ENCODE peak calls at places on chromosomes 3 and 15, in four cellular contexts. D is K562, G is GM12878, O is HepG2. Q is an unnamed sample.
A peak's percentile ranks its signal among the peaks of the same experiment; 100 is the strongest.

GRCh38 chr3:110815008-110815583 is 256.5 kb upstream of the NECTIN3 start:
- DNase-seq in D (no peak), G (no peak), O (no peak), Q (peak; percentile 1)

GRCh38 chr3:177144922-177145321 is 52.4 kb downstream of the TBL1XR1 start:
- DNase-seq in D (no peak), G (peak; percentile 62), O (no peak), Q (no peak)

GRCh38 chr15:94177112-94177511 is 54.2 kb upstream of the MCTP2 start:
- DNase-seq in D (no peak), G (no peak), O (no peak), Q (peak; percentile 30)

GRCh38 chr3:41073190-41073589 is 126.1 kb upstream of the CTNNB1 start:
- DNase-seq in D (peak; percentile 15), G (no peak), O (no peak), Q (no peak)

GRCh38 chr15:74730619-74731316 is 5.4 kb upstream of the CYP1A1 start:
- DNase-seq in D (no peak), G (no peak), O (peak; percentile 84), Q (no peak)

GRCh38 chr3:195613468-195614069 is 29.8 kb upstream of the APOD start:
- DNase-seq in D (no peak), G (no peak), O (no peak), Q (no peak)

GRCh38 chr3:176734146-176734545 is 463.1 kb downstream of the TBL1XR1 start:
- DNase-seq in D (no peak), G (no peak), O (no peak), Q (no peak)

GRCh38 chr3:48157950-48158376 is 30.3 kb downstream of the CDC25A start:
- DNase-seq in D (peak; percentile 84), G (no peak), O (peak; percentile 47), Q (peak; percentile 52)

GRCh38 chr15:86162172-86162591 is 82.5 kb downstream of the AGBL1 start:
- DNase-seq in D (no peak), G (no peak), O (no peak), Q (no peak)

GRCh38 chr15:81155375-81156218 is 21.5 kb downstream of the CFAP161 start:
- DNase-seq in D (peak; percentile 37), G (no peak), O (peak; percentile 32), Q (peak; percentile 46)

GRCh38 chr3:194404365-194405140 is 5.5 kb upstream of the GP5 start:
- DNase-seq in D (no peak), G (no peak), O (peak; percentile 52), Q (no peak)
- TF ChIP-seq SIN3A in D (no peak), G (no peak), O (no peak), Q (no peak)

DNA sequence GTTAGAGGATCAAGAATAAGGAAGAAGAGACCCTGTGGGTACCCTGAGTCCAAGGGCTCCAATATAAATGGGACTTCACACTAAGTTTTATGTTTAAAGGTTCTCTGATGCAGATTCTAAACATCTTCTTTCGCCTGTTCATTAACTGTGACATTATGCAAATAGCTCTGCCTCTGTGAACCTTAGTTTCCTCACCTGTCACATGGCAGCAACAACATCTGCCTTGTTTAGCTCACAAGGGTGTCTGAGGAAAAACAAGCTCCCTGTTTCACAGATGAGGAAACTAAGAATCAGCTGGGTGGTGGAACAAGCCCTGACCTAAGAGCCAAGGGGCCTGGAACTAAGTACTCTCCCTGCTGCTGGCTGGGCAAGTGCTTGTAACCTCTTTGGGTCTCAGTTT is 40.8 kb downstream of the GOLGA6L1 start:
- DNase-seq in D (no peak), G (no peak), O (no peak), Q (no peak)
- TF ChIP-seq MXI1 in D (no peak), G (no peak), O (no peak), Q (no peak)

GRCh38 chr15:78055923-78056713 is 21.4 kb downstream of the TBC1D2B start:
- DNase-seq in D (no peak), G (no peak), O (peak; percentile 67), Q (no peak)
- TF ChIP-seq SIN3A in D (no peak), G (no peak), O (no peak), Q (no peak)

DNA sequence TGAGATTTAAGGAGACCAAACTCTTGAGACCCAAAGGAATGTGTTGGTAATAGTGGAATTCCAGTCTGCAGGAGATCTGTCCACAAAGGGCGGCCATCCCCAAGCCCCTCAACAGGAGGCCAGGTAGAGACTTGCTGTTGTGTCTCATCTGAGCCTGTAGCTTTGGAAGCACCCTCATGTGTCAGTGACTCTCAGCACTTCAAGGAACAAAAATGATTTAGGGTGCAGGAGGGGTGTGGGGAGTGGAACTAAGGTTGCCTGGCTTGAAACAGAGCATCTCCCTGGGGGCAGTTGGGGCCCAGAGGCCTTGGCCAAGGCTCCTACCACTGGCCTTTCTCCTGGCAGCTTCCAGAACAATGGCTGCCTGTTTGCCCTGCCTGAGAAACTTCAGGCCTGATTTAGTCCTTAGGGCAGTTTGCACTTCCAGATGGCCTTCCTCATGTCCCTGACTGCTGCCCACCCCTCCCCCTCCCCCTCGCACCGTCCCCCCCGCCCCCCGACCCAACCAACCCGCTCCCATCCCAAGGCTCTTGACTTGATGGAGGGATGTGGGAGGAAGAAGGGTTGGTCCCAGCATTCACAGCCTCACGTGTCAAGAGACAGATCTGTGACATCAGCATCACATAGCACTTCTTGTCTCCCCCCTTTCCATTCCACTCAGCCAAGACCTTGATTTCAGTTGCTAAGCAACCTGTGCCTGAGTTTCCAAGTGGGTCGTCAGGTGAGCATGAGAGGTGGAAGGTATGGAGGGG is 77.1 kb downstream of the CORO2B start:
- DNase-seq in D (no peak), G (no peak), O (no peak), Q (peak; percentile 44)
- TF ChIP-seq MXI1 in D (no peak), G (no peak), O (no peak), Q (no peak)

GRCh38 chr3:27826448-27826847 is 104.3 kb upstream of the EOMES start:
- DNase-seq in D (no peak), G (no peak), O (no peak), Q (no peak)

GRCh38 chr3:27824312-27825200 is 102.4 kb upstream of the EOMES start:
- DNase-seq in D (no peak), G (no peak), O (no peak), Q (no peak)

DNA sequence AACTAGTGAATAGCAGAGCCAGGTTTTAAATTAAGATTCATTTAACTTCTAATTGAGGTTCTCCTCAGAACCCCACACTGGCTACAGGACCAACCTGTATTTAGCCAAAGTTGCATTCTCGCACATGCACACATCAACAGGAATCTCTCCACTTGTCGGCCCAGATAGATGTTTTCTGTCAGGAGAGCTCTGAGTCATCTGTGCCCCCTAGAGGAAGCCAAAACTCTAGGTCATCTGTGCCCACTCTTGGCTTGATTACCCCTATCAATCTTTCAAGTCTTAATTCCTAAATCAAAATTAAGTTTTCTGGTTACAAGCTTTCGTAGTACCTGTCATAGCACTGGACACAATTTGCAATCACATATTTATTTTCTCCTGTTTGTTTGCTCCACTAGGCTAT is 104.9 kb upstream of the EOMES start:
- DNase-seq in D (no peak), G (no peak), O (no peak), Q (peak; percentile 2)
- TF ChIP-seq SIN3A in D (no peak), G (no peak), O (no peak), Q (no peak)

DNA sequence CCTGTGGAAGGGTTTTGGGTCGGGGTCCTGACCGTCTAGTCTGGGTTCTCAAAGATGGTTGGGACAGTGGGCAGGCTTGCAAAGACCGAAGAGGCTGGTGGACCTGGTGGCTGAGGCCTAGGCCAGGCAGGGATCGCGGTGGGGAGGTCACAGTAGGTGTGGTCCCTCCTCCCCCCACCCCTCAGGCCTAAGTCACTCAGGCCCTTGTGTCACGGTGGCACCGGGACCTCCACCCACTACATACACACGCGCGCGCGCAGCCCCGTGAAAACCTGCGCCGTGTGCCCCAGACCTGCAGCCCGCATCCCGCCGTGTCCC is 24.2 kb downstream of the SEC61A1 start:
- DNase-seq in D (peak; percentile 31), G (no peak), O (no peak), Q (no peak)
- TF ChIP-seq MXI1 in D (no peak), G (no peak), O (no peak), Q (no peak)

GRCh38 chr15:56754993-56755392 is 21.7 kb upstream of the ZNF280D start:
- DNase-seq in D (no peak), G (no peak), O (no peak), Q (peak; percentile 20)
- TF ChIP-seq SIN3A in D (no peak), G (no peak), O (no peak), Q (no peak)

DNA sequence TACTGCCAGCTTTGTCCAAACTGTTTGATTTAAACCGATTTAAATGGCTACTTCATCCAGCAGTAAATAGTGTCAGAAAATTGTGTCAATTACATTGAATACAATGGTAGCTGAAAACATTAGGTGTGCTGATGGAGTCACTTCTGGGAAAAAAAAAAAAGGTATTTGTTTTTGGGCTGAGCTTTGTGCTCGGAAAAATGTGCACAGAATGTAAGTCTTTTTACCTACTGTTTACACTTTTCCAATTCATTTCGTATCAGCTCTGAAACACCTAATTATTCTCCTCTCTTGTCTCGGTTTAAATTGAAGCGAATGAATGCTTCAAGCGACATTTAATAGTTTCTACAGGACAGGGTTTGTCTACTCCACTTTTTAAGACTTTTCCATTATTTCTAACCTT is 1078.4 kb downstream of the ROBO1 start:
- DNase-seq in D (no peak), G (no peak), O (no peak), Q (no peak)
- TF ChIP-seq MXI1 in D (no peak), G (no peak), O (no peak), Q (no peak)

GRCh38 chr3:184155644-184156521 is 706 bp downstream of the DVL3 start:
- DNase-seq in D (peak; percentile 52), G (no peak), O (peak; percentile 68), Q (peak; percentile 74)

GRCh38 chr3:184154909-184155643 is at the start of gene DVL3:
- DNase-seq in D (peak; percentile 89), G (no peak), O (peak; percentile 50), Q (peak; percentile 97)

GRCh38 chr3:184158394-184158793 is 3.2 kb downstream of the DVL3 start:
- DNase-seq in D (no peak), G (no peak), O (no peak), Q (no peak)

GRCh38 chr3:184157206-184157605 is 2.0 kb downstream of the DVL3 start:
- DNase-seq in D (peak; percentile 70), G (no peak), O (no peak), Q (no peak)

DNA sequence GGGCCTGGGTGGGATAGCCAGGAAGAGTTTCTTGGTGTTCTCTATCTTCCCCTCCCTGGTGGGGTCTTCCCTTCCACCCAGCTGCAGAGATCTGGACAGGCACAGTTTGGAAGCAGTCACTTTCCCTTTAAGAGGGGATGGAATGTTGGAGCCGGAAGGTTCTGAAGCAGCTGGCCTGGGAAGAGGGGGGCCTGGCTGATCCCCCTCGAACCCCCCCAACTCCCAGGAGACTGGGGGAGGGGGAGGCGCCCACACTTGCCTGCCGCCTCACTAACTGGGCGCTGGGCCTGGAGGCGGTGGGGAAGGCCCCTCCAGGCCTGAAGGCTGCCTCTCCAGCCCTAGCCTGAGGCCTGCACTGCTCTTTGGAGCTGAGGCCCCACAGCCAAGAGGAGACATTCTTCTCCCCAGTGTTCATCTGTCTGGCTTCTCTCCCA is 1.4 kb downstream of the DVL3 start:
- DNase-seq in D (no peak), G (no peak), O (peak; percentile 53), Q (peak; percentile 78)
- TF ChIP-seq SIN3A in D (no peak), G (no peak), O (no peak), Q (peak; percentile 57)